ENCODE peak calls at places on chromosomes 7 and 10, in nine cellular contexts. One of them, this sample, is unnamed. For H3K4me1, the result is how much of the 10 kb centered on the place peaks cover.

GRCh38 chr10:86970152-86970886 is 2.0 kb downstream of the ADIRF start:
- DNase-seq in heart left ventricle: peak
- DNase-seq in lower lobe of right lung: peak
- DNase-seq in neuronal stem cell: no peak
- DNase-seq in upper lobe of right lung: peak
- DNase-seq in body of pancreas: peak
- DNase-seq in SK-N-SH: no peak
- DNase-seq in right cardiac atrium: peak
- DNase-seq in CD8-positive, alpha-beta T cell: no peak
- DNase-seq in this sample: no peak

GRCh38 chr10:23403719-23404118 is 35.2 kb upstream of the OTUD1 start:
- DNase-seq in upper lobe of right lung: no peak
- DNase-seq in lower lobe of right lung: no peak
- DNase-seq in CD8-positive, alpha-beta T cell: no peak
- DNase-seq in right cardiac atrium: no peak
- DNase-seq in SK-N-SH: no peak
- DNase-seq in body of pancreas: no peak
- DNase-seq in neuronal stem cell: no peak
- DNase-seq in heart left ventricle: no peak
- DNase-seq in this sample: no peak

GRCh38 chr7:143407296-143408246 is 1.1 kb downstream of the EPHA1 start:
- DNase-seq in right cardiac atrium: no peak
- DNase-seq in lower lobe of right lung: no peak
- DNase-seq in SK-N-SH: no peak
- DNase-seq in heart left ventricle: no peak
- DNase-seq in neuronal stem cell: no peak
- DNase-seq in body of pancreas: no peak
- DNase-seq in CD8-positive, alpha-beta T cell: no peak
- DNase-seq in upper lobe of right lung: no peak
- DNase-seq in this sample: peak

GRCh38 chr10:86670290-86670811 is 2.0 kb downstream of the LDB3 start:
- DNase-seq in lower lobe of right lung: no peak
- DNase-seq in upper lobe of right lung: no peak
- DNase-seq in body of pancreas: no peak
- DNase-seq in heart left ventricle: peak
- DNase-seq in neuronal stem cell: no peak
- DNase-seq in right cardiac atrium: no peak
- DNase-seq in CD8-positive, alpha-beta T cell: no peak
- DNase-seq in SK-N-SH: no peak
- DNase-seq in this sample: no peak

GRCh38 chr10:2839081-2839725 is 228.1 kb upstream of the PFKP start:
- DNase-seq in neuronal stem cell: peak
- DNase-seq in lower lobe of right lung: peak
- DNase-seq in body of pancreas: peak
- DNase-seq in upper lobe of right lung: peak
- DNase-seq in CD8-positive, alpha-beta T cell: no peak
- DNase-seq in right cardiac atrium: peak
- DNase-seq in SK-N-SH: peak
- DNase-seq in heart left ventricle: no peak
- DNase-seq in this sample: no peak

GRCh38 chr10:14332895-14333294 is 2.2 kb upstream of the FRMD4A start:
- DNase-seq in lower lobe of right lung: no peak
- DNase-seq in CD8-positive, alpha-beta T cell: no peak
- DNase-seq in body of pancreas: no peak
- DNase-seq in upper lobe of right lung: no peak
- DNase-seq in right cardiac atrium: no peak
- DNase-seq in heart left ventricle: no peak
- DNase-seq in neuronal stem cell: no peak
- DNase-seq in SK-N-SH: no peak
- DNase-seq in this sample: no peak

GRCh38 chr10:35058134-35058533 is 32.0 kb downstream of the CUL2 start:
- DNase-seq in CD8-positive, alpha-beta T cell: no peak
- DNase-seq in right cardiac atrium: no peak
- DNase-seq in upper lobe of right lung: no peak
- DNase-seq in heart left ventricle: no peak
- DNase-seq in body of pancreas: no peak
- DNase-seq in lower lobe of right lung: no peak
- DNase-seq in SK-N-SH: no peak
- DNase-seq in neuronal stem cell: no peak
- DNase-seq in this sample: no peak

GRCh38 chr10:59887972-59888640 is 18.2 kb downstream of the CCDC6 start:
- DNase-seq in lower lobe of right lung: no peak
- DNase-seq in CD8-positive, alpha-beta T cell: no peak
- DNase-seq in SK-N-SH: no peak
- DNase-seq in neuronal stem cell: no peak
- DNase-seq in right cardiac atrium: no peak
- DNase-seq in heart left ventricle: no peak
- DNase-seq in upper lobe of right lung: no peak
- DNase-seq in body of pancreas: no peak
- DNase-seq in this sample: no peak

GRCh38 chr7:129101746-129102145 is 42.8 kb upstream of the TSPAN33 start:
- DNase-seq in upper lobe of right lung: no peak
- DNase-seq in lower lobe of right lung: no peak
- DNase-seq in SK-N-SH: no peak
- DNase-seq in neuronal stem cell: no peak
- DNase-seq in CD8-positive, alpha-beta T cell: no peak
- DNase-seq in body of pancreas: no peak
- DNase-seq in right cardiac atrium: no peak
- DNase-seq in heart left ventricle: no peak
- DNase-seq in this sample: no peak

GRCh38 chr10:55746002-55746401 is 615.1 kb downstream of the ZWINT start:
- DNase-seq in CD8-positive, alpha-beta T cell: no peak
- DNase-seq in lower lobe of right lung: no peak
- DNase-seq in right cardiac atrium: no peak
- DNase-seq in upper lobe of right lung: no peak
- DNase-seq in neuronal stem cell: no peak
- DNase-seq in SK-N-SH: no peak
- DNase-seq in heart left ventricle: no peak
- DNase-seq in body of pancreas: no peak
- DNase-seq in this sample: no peak

GRCh38 chr7:148815612-148816011 is 68.5 kb downstream of the EZH2 start:
- DNase-seq in SK-N-SH: no peak
- DNase-seq in heart left ventricle: no peak
- DNase-seq in body of pancreas: no peak
- DNase-seq in upper lobe of right lung: no peak
- DNase-seq in CD8-positive, alpha-beta T cell: no peak
- DNase-seq in right cardiac atrium: no peak
- DNase-seq in neuronal stem cell: no peak
- DNase-seq in lower lobe of right lung: no peak
- DNase-seq in this sample: no peak

GRCh38 chr7:151857412-151857811 is 19.5 kb downstream of the PRKAG2 start:
- DNase-seq in body of pancreas: no peak
- DNase-seq in neuronal stem cell: no peak
- DNase-seq in CD8-positive, alpha-beta T cell: no peak
- DNase-seq in lower lobe of right lung: peak
- DNase-seq in upper lobe of right lung: no peak
- DNase-seq in heart left ventricle: peak
- DNase-seq in SK-N-SH: no peak
- DNase-seq in right cardiac atrium: peak
- DNase-seq in this sample: no peak

GRCh38 chr10:19702215-19702614 is 114.0 kb upstream of the PLXDC2 start:
- DNase-seq in upper lobe of right lung: no peak
- DNase-seq in lower lobe of right lung: no peak
- DNase-seq in heart left ventricle: no peak
- DNase-seq in neuronal stem cell: no peak
- DNase-seq in right cardiac atrium: no peak
- DNase-seq in CD8-positive, alpha-beta T cell: no peak
- DNase-seq in SK-N-SH: no peak
- DNase-seq in body of pancreas: no peak
- DNase-seq in this sample: no peak

GRCh38 chr7:18361756-18362155 is 133.8 kb upstream of the HDAC9 start:
- DNase-seq in SK-N-SH: no peak
- DNase-seq in right cardiac atrium: peak
- DNase-seq in body of pancreas: peak
- DNase-seq in upper lobe of right lung: no peak
- DNase-seq in heart left ventricle: no peak
- DNase-seq in CD8-positive, alpha-beta T cell: no peak
- DNase-seq in neuronal stem cell: no peak
- DNase-seq in lower lobe of right lung: no peak
- DNase-seq in this sample: no peak

GRCh38 chr7:64882341-64883112 is 20.5 kb upstream of the ZNF273 start:
- DNase-seq in heart left ventricle: peak
- DNase-seq in SK-N-SH: peak
- DNase-seq in neuronal stem cell: no peak
- DNase-seq in upper lobe of right lung: peak
- DNase-seq in body of pancreas: peak
- DNase-seq in lower lobe of right lung: peak
- DNase-seq in CD8-positive, alpha-beta T cell: no peak
- DNase-seq in right cardiac atrium: peak
- DNase-seq in this sample: no peak

GRCh38 chr10:78162867-78163266 is 129.2 kb downstream of the RPS24 start:
- DNase-seq in neuronal stem cell: no peak
- DNase-seq in body of pancreas: no peak
- DNase-seq in SK-N-SH: no peak
- DNase-seq in heart left ventricle: no peak
- DNase-seq in CD8-positive, alpha-beta T cell: no peak
- DNase-seq in right cardiac atrium: no peak
- DNase-seq in lower lobe of right lung: no peak
- DNase-seq in upper lobe of right lung: no peak
- DNase-seq in this sample: no peak

GRCh38 chr7:123155571-123155970 is 44.2 kb downstream of the SLC13A1 start:
- DNase-seq in upper lobe of right lung: no peak
- DNase-seq in heart left ventricle: no peak
- DNase-seq in CD8-positive, alpha-beta T cell: no peak
- DNase-seq in right cardiac atrium: no peak
- DNase-seq in neuronal stem cell: no peak
- DNase-seq in body of pancreas: no peak
- DNase-seq in lower lobe of right lung: no peak
- DNase-seq in SK-N-SH: no peak
- DNase-seq in this sample: no peak

GRCh38 chr10:484441-484924 is 205.0 kb downstream of the DIP2C start:
- DNase-seq in body of pancreas: no peak
- DNase-seq in heart left ventricle: no peak
- DNase-seq in SK-N-SH: no peak
- DNase-seq in upper lobe of right lung: peak
- DNase-seq in CD8-positive, alpha-beta T cell: no peak
- DNase-seq in neuronal stem cell: no peak
- DNase-seq in right cardiac atrium: peak
- DNase-seq in lower lobe of right lung: no peak
- DNase-seq in this sample: peak

GRCh38 chr10:44978213-44978569 is 418 bp downstream of the DEPP1 start:
- DNase-seq in body of pancreas: no peak
- DNase-seq in lower lobe of right lung: no peak
- DNase-seq in right cardiac atrium: peak
- DNase-seq in heart left ventricle: no peak
- DNase-seq in neuronal stem cell: no peak
- DNase-seq in CD8-positive, alpha-beta T cell: no peak
- DNase-seq in upper lobe of right lung: no peak
- DNase-seq in SK-N-SH: no peak
- DNase-seq in this sample: no peak
- H3K4me1 ChIP-seq in body of pancreas: half or more
- H3K4me1 ChIP-seq in lower lobe of right lung: half or more
- H3K4me1 ChIP-seq in right cardiac atrium: under half
- H3K4me1 ChIP-seq in heart left ventricle: half or more
- H3K4me1 ChIP-seq in neuronal stem cell: under half
- H3K4me1 ChIP-seq in CD8-positive, alpha-beta T cell: under half
- H3K4me1 ChIP-seq in upper lobe of right lung: half or more
- H3K4me1 ChIP-seq in SK-N-SH: under half
- H3K4me1 ChIP-seq in this sample: under half

DNA sequence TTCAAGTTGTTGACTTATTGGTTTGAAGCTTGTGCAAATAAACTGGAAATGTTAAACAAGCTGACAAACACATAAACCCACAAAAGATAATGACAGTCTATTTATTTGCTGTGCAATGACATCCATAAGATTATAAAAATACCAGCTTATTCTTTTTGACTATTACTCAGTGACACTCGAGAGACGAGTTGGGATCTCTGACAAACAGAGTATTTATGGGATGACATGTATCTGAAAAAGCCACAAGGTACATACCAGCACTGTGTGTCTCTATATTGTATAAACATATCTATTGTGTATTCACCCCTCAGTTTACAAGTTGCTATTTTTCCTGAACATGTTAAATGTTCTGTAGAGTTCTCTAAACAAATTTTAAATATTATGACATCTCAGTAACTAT is 88.9 kb downstream of the CHRM2 start:
- DNase-seq in body of pancreas: no peak
- DNase-seq in right cardiac atrium: no peak
- DNase-seq in upper lobe of right lung: no peak
- DNase-seq in heart left ventricle: no peak
- DNase-seq in neuronal stem cell: no peak
- DNase-seq in lower lobe of right lung: no peak
- DNase-seq in CD8-positive, alpha-beta T cell: no peak
- DNase-seq in SK-N-SH: no peak
- DNase-seq in this sample: no peak
- H3K4me3 ChIP-seq in body of pancreas: no peak
- H3K4me3 ChIP-seq in right cardiac atrium: no peak
- H3K4me3 ChIP-seq in upper lobe of right lung: no peak
- H3K4me3 ChIP-seq in heart left ventricle: no peak
- H3K4me3 ChIP-seq in neuronal stem cell: no peak
- H3K4me3 ChIP-seq in lower lobe of right lung: no peak
- H3K4me3 ChIP-seq in CD8-positive, alpha-beta T cell: no peak
- H3K4me3 ChIP-seq in SK-N-SH: no peak
- H3K4me3 ChIP-seq in this sample: no peak

GRCh38 chr7:28018020-28018419 is 162.6 kb downstream of the JAZF1 start:
- DNase-seq in upper lobe of right lung: no peak
- DNase-seq in CD8-positive, alpha-beta T cell: no peak
- DNase-seq in right cardiac atrium: no peak
- DNase-seq in lower lobe of right lung: no peak
- DNase-seq in body of pancreas: no peak
- DNase-seq in heart left ventricle: no peak
- DNase-seq in neuronal stem cell: no peak
- DNase-seq in SK-N-SH: peak
- DNase-seq in this sample: no peak

GRCh38 chr7:28018851-28019465 is 161.6 kb downstream of the JAZF1 start:
- DNase-seq in body of pancreas: no peak
- DNase-seq in right cardiac atrium: no peak
- DNase-seq in heart left ventricle: no peak
- DNase-seq in lower lobe of right lung: no peak
- DNase-seq in CD8-positive, alpha-beta T cell: no peak
- DNase-seq in SK-N-SH: no peak
- DNase-seq in upper lobe of right lung: no peak
- DNase-seq in neuronal stem cell: no peak
- DNase-seq in this sample: no peak

GRCh38 chr7:28017372-28017771 is 163.2 kb downstream of the JAZF1 start:
- DNase-seq in right cardiac atrium: no peak
- DNase-seq in SK-N-SH: no peak
- DNase-seq in heart left ventricle: no peak
- DNase-seq in lower lobe of right lung: no peak
- DNase-seq in upper lobe of right lung: no peak
- DNase-seq in neuronal stem cell: no peak
- DNase-seq in CD8-positive, alpha-beta T cell: no peak
- DNase-seq in body of pancreas: no peak
- DNase-seq in this sample: no peak

GRCh38 chr7:28018446-28018845 is 162.1 kb downstream of the JAZF1 start:
- DNase-seq in CD8-positive, alpha-beta T cell: no peak
- DNase-seq in upper lobe of right lung: no peak
- DNase-seq in body of pancreas: no peak
- DNase-seq in SK-N-SH: no peak
- DNase-seq in lower lobe of right lung: no peak
- DNase-seq in right cardiac atrium: no peak
- DNase-seq in heart left ventricle: no peak
- DNase-seq in neuronal stem cell: no peak
- DNase-seq in this sample: no peak

GRCh38 chr7:28020302-28020940 is 160.2 kb downstream of the JAZF1 start:
- DNase-seq in upper lobe of right lung: peak
- DNase-seq in right cardiac atrium: peak
- DNase-seq in lower lobe of right lung: no peak
- DNase-seq in neuronal stem cell: peak
- DNase-seq in heart left ventricle: peak
- DNase-seq in body of pancreas: peak
- DNase-seq in SK-N-SH: peak
- DNase-seq in CD8-positive, alpha-beta T cell: no peak
- DNase-seq in this sample: peak
- H3K4me1 ChIP-seq in upper lobe of right lung: under half
- H3K4me1 ChIP-seq in right cardiac atrium: under half
- H3K4me1 ChIP-seq in lower lobe of right lung: under half
- H3K4me1 ChIP-seq in neuronal stem cell: under half
- H3K4me1 ChIP-seq in heart left ventricle: under half
- H3K4me1 ChIP-seq in body of pancreas: under half
- H3K4me1 ChIP-seq in SK-N-SH: under half
- H3K4me1 ChIP-seq in CD8-positive, alpha-beta T cell: under half
- H3K4me1 ChIP-seq in this sample: under half

GRCh38 chr10:121339136-121339535 is 259.1 kb downstream of the FGFR2 start:
- DNase-seq in neuronal stem cell: no peak
- DNase-seq in SK-N-SH: no peak
- DNase-seq in right cardiac atrium: no peak
- DNase-seq in lower lobe of right lung: no peak
- DNase-seq in CD8-positive, alpha-beta T cell: no peak
- DNase-seq in upper lobe of right lung: no peak
- DNase-seq in body of pancreas: no peak
- DNase-seq in heart left ventricle: no peak
- DNase-seq in this sample: no peak
- H3K4me3 ChIP-seq in neuronal stem cell: no peak
- H3K4me3 ChIP-seq in SK-N-SH: no peak
- H3K4me3 ChIP-seq in right cardiac atrium: no peak
- H3K4me3 ChIP-seq in lower lobe of right lung: no peak
- H3K4me3 ChIP-seq in CD8-positive, alpha-beta T cell: no peak
- H3K4me3 ChIP-seq in upper lobe of right lung: no peak
- H3K4me3 ChIP-seq in body of pancreas: no peak
- H3K4me3 ChIP-seq in heart left ventricle: no peak
- H3K4me3 ChIP-seq in this sample: no peak

This sample was measured in CD4-positive, CD25-positive, alpha-beta regulatory T cell.